ENCODE peak calls at places on chromosomes 13 and 19, in eight cellular contexts. G is right lobe of liver, H is left lung, S is lower lobe of right lung, E is stomach, X is mammary epithelial cell, N is GM23338, W is BE2C. R is an unnamed sample.

GRCh38 chr19:2455481-2456300 is 1.1 kb downstream of the LMNB2 start:
- DNase-seq in G (peak; percentile 50), H (peak; percentile 45), S (peak; percentile 62), E (peak; percentile 49), X (peak; percentile 27), N (no peak), W (peak; percentile 44), R (peak; percentile 74)

GRCh38 chr13:99965329-99966000 is 6.1 kb downstream of the ZIC5 start:
- DNase-seq in G (no peak), H (no peak), S (no peak), E (no peak), X (no peak), N (no peak), W (no peak), R (no peak)

GRCh38 chr13:114315074-114315785 is 927 bp downstream of the CHAMP1 start:
- DNase-seq in G (no peak), H (no peak), S (no peak), E (no peak), X (no peak), N (no peak), W (no peak), R (no peak)

GRCh38 chr13:36891752-36892151 is 28.3 kb downstream of the SMAD9 start:
- DNase-seq in G (no peak), H (no peak), S (no peak), E (no peak), X (no peak), N (no peak), W (no peak), R (no peak)

GRCh38 chr19:16429066-16429758 is 42.6 kb downstream of the EPS15L1 start:
- DNase-seq in G (peak; percentile 76), H (peak; percentile 56), S (peak; percentile 75), E (peak; percentile 61), X (peak; percentile 80), N (no peak), W (no peak), R (peak; percentile 84)

GRCh38 chr13:23292596-23292995 is 111.8 kb downstream of the SGCG start:
- DNase-seq in G (no peak), H (no peak), S (no peak), E (no peak), X (no peak), N (no peak), W (no peak), R (no peak)

GRCh38 chr13:97339989-97340361 is 94.0 kb upstream of the RAP2A start:
- DNase-seq in G (no peak), H (no peak), S (no peak), E (no peak), X (no peak), N (no peak), W (no peak), R (no peak)

GRCh38 chr13:74136089-74136658 is 2.0 kb upstream of the KLF12 start:
- DNase-seq in G (peak; percentile 30), H (no peak), S (no peak), E (peak; percentile 28), X (peak; percentile 67), N (peak; percentile 43), W (peak; percentile 28), R (peak; percentile 64)

GRCh38 chr19:15780595-15781418 is 6.7 kb upstream of the OR10H5 start:
- DNase-seq in G (no peak), H (no peak), S (no peak), E (no peak), X (peak; percentile 1), N (no peak), W (no peak), R (no peak)

GRCh38 chr19:6269101-6269886 is 10.5 kb downstream of the MLLT1 start:
- DNase-seq in G (peak; percentile 53), H (no peak), S (no peak), E (no peak), X (no peak), N (no peak), W (no peak), R (no peak)

GRCh38 chr19:31560021-31560770 is 211.0 kb upstream of the TSHZ3 start:
- DNase-seq in G (no peak), H (no peak), S (no peak), E (no peak), X (no peak), N (no peak), W (no peak), R (no peak)

GRCh38 chr13:114226088-114226487 is 8.6 kb upstream of the CDC16 start:
- DNase-seq in G (no peak), H (no peak), S (no peak), E (no peak), X (no peak), N (no peak), W (no peak), R (no peak)

GRCh38 chr13:19888799-19889198 is 25.4 kb upstream of the ZMYM5 start:
- DNase-seq in G (no peak), H (no peak), S (no peak), E (no peak), X (peak; percentile 6), N (no peak), W (no peak), R (no peak)

GRCh38 chr19:44573183-44573582 is 40.2 kb upstream of the IGSF23 start:
- DNase-seq in G (no peak), H (no peak), S (no peak), E (no peak), X (no peak), N (no peak), W (no peak), R (no peak)

GRCh38 chr13:52414963-52415362 is 9.0 kb upstream of the THSD1 start:
- DNase-seq in G (no peak), H (no peak), S (no peak), E (no peak), X (peak; percentile 92), N (no peak), W (no peak), R (no peak)

GRCh38 chr19:2977686-2978466 is 512 bp downstream of the TLE6 start:
- DNase-seq in G (no peak), H (no peak), S (no peak), E (no peak), X (no peak), N (no peak), W (peak; percentile 55), R (no peak)

GRCh38 chr13:34719060-34719875 is 222.8 kb upstream of the NBEA start:
- DNase-seq in G (no peak), H (no peak), S (no peak), E (no peak), X (no peak), N (no peak), W (no peak), R (no peak)

GRCh38 chr19:3375221-3376088 is 9.1 kb downstream of the NFIC start:
- DNase-seq in G (peak; percentile 91), H (no peak), S (peak; percentile 72), E (peak; percentile 82), X (no peak), N (no peak), W (no peak), R (peak; percentile 80)

GRCh38 chr13:55627221-55627620 is 1513.5 kb upstream of the PRR20A start:
- DNase-seq in G (no peak), H (no peak), S (no peak), E (no peak), X (no peak), N (no peak), W (no peak), R (no peak)

GRCh38 chr13:94389544-94390351 is 89.7 kb downstream of the DCT start:
- DNase-seq in G (no peak), H (no peak), S (no peak), E (no peak), X (no peak), N (no peak), W (no peak), R (no peak)

DNA sequence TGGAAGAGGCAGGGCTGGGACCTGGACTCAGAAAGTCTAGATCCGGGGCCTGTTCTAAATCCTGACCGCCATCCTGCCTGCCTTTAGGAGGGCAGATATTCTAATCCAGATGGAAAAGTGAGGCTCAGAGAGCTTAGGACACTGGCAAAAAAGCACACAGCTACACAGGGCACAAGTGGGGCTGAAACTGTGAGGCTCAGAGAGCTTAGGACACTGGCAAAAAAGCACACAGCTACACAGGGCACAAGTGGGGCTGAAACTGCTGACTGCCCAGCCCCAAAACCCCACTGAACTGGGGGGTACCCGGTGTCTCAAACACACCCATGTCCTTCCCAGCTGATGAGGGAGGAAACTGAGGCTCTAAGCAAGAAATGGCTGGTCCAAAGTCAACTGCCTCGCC is 2.0 kb downstream of the AKT1S1 start:
- DNase-seq in G (no peak), H (no peak), S (no peak), E (no peak), X (no peak), N (no peak), W (no peak), R (no peak)
- H3K4me3 ChIP-seq in G (peak overlapping the region; percentile 77), H (peak overlapping the region; percentile 82), S (peak overlapping the region; percentile 89), E (peak overlapping the region; percentile 93), X (peak overlapping the region; percentile 92), N (peak overlapping the region; percentile 63), W (peak overlapping the region; percentile 94), R (peak overlapping the region; percentile 82)

GRCh38 chr13:42656136-42656535 is 82.2 kb downstream of the TNFSF11 start:
- DNase-seq in G (no peak), H (no peak), S (no peak), E (no peak), X (no peak), N (peak; percentile 51), W (no peak), R (no peak)

GRCh38 chr13:42658019-42658418 is 84.1 kb downstream of the TNFSF11 start:
- DNase-seq in G (no peak), H (no peak), S (no peak), E (no peak), X (no peak), N (no peak), W (no peak), R (no peak)

GRCh38 chr13:42654760-42655159 is 80.8 kb downstream of the TNFSF11 start:
- DNase-seq in G (no peak), H (no peak), S (no peak), E (no peak), X (no peak), N (no peak), W (no peak), R (no peak)

GRCh38 chr13:42660367-42660965 is 86.5 kb downstream of the TNFSF11 start:
- DNase-seq in G (no peak), H (no peak), S (no peak), E (no peak), X (peak; percentile 6), N (no peak), W (no peak), R (no peak)
- TF ChIP-seq CTCF in G (no peak), H (no peak), S (no peak), E (no peak), X (peak; percentile 32), N (no peak), W (peak; percentile 34), R (peak; percentile 15)

DNA sequence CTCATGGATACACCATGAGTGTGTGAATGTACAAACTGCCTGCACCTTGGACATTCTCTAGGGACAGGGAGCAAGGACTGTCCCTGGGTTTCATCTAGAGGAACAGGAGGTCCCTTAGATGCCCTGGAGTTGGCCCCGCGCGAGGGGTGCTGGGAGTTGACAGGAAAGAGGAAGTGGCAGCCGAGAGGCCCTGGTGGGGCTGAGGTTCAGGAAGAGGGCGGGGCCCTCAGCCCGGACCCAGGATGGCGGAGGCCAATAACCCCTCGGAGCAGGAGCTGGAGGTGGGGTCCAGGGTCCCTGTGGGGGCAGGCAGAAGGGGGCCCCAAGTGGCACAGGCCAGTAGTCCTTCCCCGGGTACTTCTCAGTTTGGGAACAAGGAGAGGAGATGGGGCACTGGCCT is 6.9 kb downstream of the PKN1 start:
- DNase-seq in G (peak; percentile 80), H (peak; percentile 90), S (peak; percentile 93), E (peak; percentile 72), X (no peak), N (peak; percentile 35), W (no peak), R (peak; percentile 91)
- H3K4me1 ChIP-seq in G (no peaks in the 10 kb centered on the region), H (peaks cover 61% of the 10 kb centered on the region), S (peaks cover 59% of the 10 kb centered on the region), E (peaks cover 19% of the 10 kb centered on the region), X (peaks cover 5% of the 10 kb centered on the region), N (no peaks in the 10 kb centered on the region), W (no peaks in the 10 kb centered on the region), R (peaks cover 39% of the 10 kb centered on the region)

GRCh38 chr19:17794731-17795494 is at the start of gene B3GNT3:
- DNase-seq in G (peak; percentile 78), H (peak; percentile 72), S (peak; percentile 79), E (peak; percentile 97), X (peak; percentile 60), N (peak; percentile 89), W (peak; percentile 57), R (peak; percentile 85)
- H3K4me3 ChIP-seq in G (no peak within 1 kb of the TSS), H (peak within 1 kb of the TSS; percentile 16), S (peak within 1 kb of the TSS; percentile 32), E (peak within 1 kb of the TSS; percentile 42), X (peak within 1 kb of the TSS; percentile 60), N (peak within 1 kb of the TSS; percentile 71), W (no peak within 1 kb of the TSS), R (peak within 1 kb of the TSS; percentile 14)